ENCODE peak calls at places on chromosomes 13 and 19, in five cellular contexts. J is K562, Q is HCT116, T is SK-N-SH, V is GM12878. G is an unnamed sample.

GRCh38 chr13:92838786-92839185 is 387.8 kb upstream of the GPC6 start:
- DNase-seq in J (no peak), T (no peak), V (no peak), Q (no peak), G (no peak)

GRCh38 chr13:98523455-98524102 is 53.3 kb downstream of the STK24 start:
- DNase-seq in T (no peak), Q (no peak), V (peak; percentile 63), J (no peak), G (no peak)

GRCh38 chr13:87669379-87669978 is 1.7 kb upstream of the SLITRK5 start:
- DNase-seq in Q (no peak), V (no peak), J (no peak), T (peak; percentile 27), G (peak; percentile 65)

GRCh38 chr19:49954092-49954825 is 6.7 kb downstream of the SIGLEC11 start:
- DNase-seq in T (no peak), J (no peak), Q (no peak), V (no peak), G (no peak)

GRCh38 chr13:88552966-88553365 is 881.8 kb downstream of the SLITRK5 start:
- DNase-seq in Q (no peak), T (no peak), J (no peak), V (no peak), G (no peak)

GRCh38 chr19:13430790-13431582 is 75.3 kb downstream of the CACNA1A start:
- DNase-seq in T (peak; percentile 39), V (no peak), Q (peak; percentile 51), J (peak; percentile 65), G (peak; percentile 57)

GRCh38 chr19:1221141-1221903 is 15.7 kb downstream of the STK11 start:
- DNase-seq in V (no peak), Q (no peak), J (no peak), T (peak; percentile 91), G (no peak)

GRCh38 chr19:46859637-46860124 is 1.1 kb upstream of the ARHGAP35 start:
- DNase-seq in Q (no peak), T (peak; percentile 58), V (no peak), J (peak; percentile 43), G (no peak)

GRCh38 chr13:58190578-58190977 is 559.0 kb downstream of the PCDH17 start:
- DNase-seq in T (no peak), J (no peak), V (no peak), Q (no peak), G (no peak)

GRCh38 chr13:22194106-22194810 is 523.4 kb downstream of the FGF9 start:
- DNase-seq in T (no peak), J (no peak), Q (no peak), V (no peak), G (no peak)

GRCh38 chr13:39148513-39148961 is 110.3 kb downstream of the NHLRC3 start:
- DNase-seq in Q (no peak), J (no peak), V (no peak), T (no peak), G (no peak)

GRCh38 chr19:29841559-29842367 is 30.0 kb downstream of the CCNE1 start:
- DNase-seq in T (peak; percentile 56), J (peak; percentile 35), V (no peak), Q (peak; percentile 78), G (peak; percentile 88)

GRCh38 chr13:67094952-67095351 is 135.2 kb downstream of the PCDH9 start:
- DNase-seq in V (no peak), T (no peak), Q (no peak), J (no peak), G (no peak)

GRCh38 chr13:67097856-67098255 is 132.3 kb downstream of the PCDH9 start:
- DNase-seq in T (no peak), J (no peak), V (no peak), Q (no peak), G (no peak)

GRCh38 chr13:67095621-67096020 is 134.5 kb downstream of the PCDH9 start:
- DNase-seq in T (no peak), V (no peak), J (no peak), Q (no peak), G (no peak)

GRCh38 chr13:67094078-67094477 is 136.1 kb downstream of the PCDH9 start:
- DNase-seq in J (no peak), Q (no peak), T (no peak), V (no peak), G (no peak)

GRCh38 chr13:67096418-67096817 is 133.7 kb downstream of the PCDH9 start:
- DNase-seq in J (no peak), T (no peak), Q (no peak), V (no peak), G (no peak)
- TF ChIP-seq JUND in J (no peak), T (no peak), Q (no peak), V (no peak), G (no peak)

GRCh38 chr19:17836530-17836929 is 11.3 kb downstream of the JAK3 start:
- DNase-seq in T (no peak), J (no peak), Q (no peak), V (no peak), G (no peak)
- TF ChIP-seq JUND in T (no peak), J (no peak), Q (no peak), V (no peak), G (no peak)

GRCh38 chr19:4077800-4078683 is 11.3 kb upstream of the ZBTB7A start:
- DNase-seq in T (no peak), V (no peak), Q (no peak), J (peak; percentile 63), G (no peak)
- TF ChIP-seq JUND in T (no peak), V (no peak), Q (no peak), J (no peak), G (no peak)

GRCh38 chr13:45295536-45295935 is 45.4 kb downstream of the TPT1 start:
- DNase-seq in V (no peak), Q (no peak), T (no peak), J (no peak), G (no peak)
- TF ChIP-seq JUND in V (no peak), Q (no peak), T (no peak), J (no peak), G (no peak)

DNA sequence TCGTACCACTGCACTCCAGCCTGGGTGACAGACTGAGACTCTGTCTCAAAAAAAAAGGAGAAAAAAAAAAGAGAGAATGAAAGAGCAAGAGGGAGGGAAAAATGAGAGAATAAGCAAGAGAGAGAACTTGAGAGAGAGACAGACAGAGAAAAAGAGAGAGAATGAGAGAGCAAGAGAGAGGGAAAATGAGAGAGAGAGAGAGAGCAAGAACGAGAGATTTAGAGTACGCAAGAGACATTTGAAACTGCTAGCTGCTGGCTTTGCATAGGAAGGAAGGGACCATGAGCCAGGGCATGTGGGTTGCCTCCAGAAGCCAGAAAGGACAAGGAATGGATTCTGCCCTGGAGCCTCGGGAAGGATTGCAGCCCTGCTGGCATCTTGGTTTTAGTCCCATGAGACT is 9.6 kb upstream of the ADGRE1 start:
- DNase-seq in J (no peak), V (no peak), Q (no peak), T (no peak), G (no peak)
- TF ChIP-seq JUND in J (no peak), V (no peak), Q (no peak), T (no peak), G (no peak)

DNA sequence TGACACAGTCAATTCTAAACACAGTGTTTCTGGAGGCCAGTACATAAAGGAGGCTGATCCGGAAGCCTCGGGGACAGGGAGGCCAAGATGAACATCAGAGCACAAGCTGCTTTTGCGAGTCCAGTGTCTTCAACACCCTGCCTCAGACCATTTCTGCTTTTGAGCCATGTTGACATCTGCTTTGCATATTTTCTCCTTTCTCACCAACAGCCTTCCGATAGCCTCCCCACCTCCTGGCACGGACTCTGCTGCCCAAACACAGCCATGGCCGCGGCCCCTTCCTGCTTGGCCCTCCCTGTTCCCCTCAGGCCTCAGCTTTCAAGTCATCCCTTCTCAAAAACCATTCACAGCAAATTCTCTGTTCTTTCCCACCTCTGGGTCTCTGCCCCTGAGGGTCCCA is 3.6 kb downstream of the LRRC25 start:
- DNase-seq in J (no peak), Q (no peak), T (no peak), V (no peak), G (no peak)
- TF ChIP-seq JUND in J (no peak), Q (no peak), T (no peak), V (no peak), G (no peak)

GRCh38 chr19:22608441-22608840 is 25.7 kb upstream of the ZNF492 start:
- DNase-seq in V (no peak), J (no peak), Q (no peak), T (no peak), G (no peak)
- TF ChIP-seq JUND in V (no peak), J (no peak), Q (no peak), T (no peak), G (no peak)